ENCODE peak calls at places on chromosomes 5 and 9, in nine cellular contexts. L, V, X, Z, E, B, S, D and N are unnamed samples. For H3K4me1, the result is how much of the 10 kb centered on the place peaks cover.

GRCh38 chr9:101486693-101487442 is 46.8 kb upstream of the RNF20 start:
- DNase-seq in S (peak), E (no peak), X (peak), Z (no peak), B (peak), L (peak), D (peak), V (peak), N (no peak)

GRCh38 chr9:114075602-114076001 is 2.5 kb downstream of the AMBP start:
- DNase-seq in Z (no peak), L (no peak), E (no peak), D (no peak), X (no peak), S (no peak), B (no peak), V (no peak), N (no peak)

GRCh38 chr5:55694152-55694830 is 17.8 kb downstream of the SLC38A9 start:
- DNase-seq in S (no peak), X (no peak), B (no peak), E (no peak), V (no peak), Z (no peak), D (peak), L (peak), N (no peak)

GRCh38 chr5:604391-604831 is 7.7 kb upstream of the CEP72 start:
- DNase-seq in D (no peak), E (no peak), L (no peak), B (no peak), S (peak), V (no peak), X (no peak), Z (no peak), N (no peak)

GRCh38 chr9:7336356-7337075 is 463.1 kb downstream of the DMAC1 start:
- DNase-seq in D (no peak), X (no peak), S (no peak), V (no peak), E (no peak), L (no peak), B (no peak), Z (no peak), N (no peak)

GRCh38 chr9:121281614-121282291 is 13.8 kb downstream of the GSN start:
- DNase-seq in L (no peak), E (peak), X (no peak), B (peak), Z (peak), S (peak), V (peak), D (peak), N (no peak)

GRCh38 chr9:38318755-38319495 is 73.6 kb upstream of the ALDH1B1 start:
- DNase-seq in E (no peak), V (no peak), S (no peak), L (no peak), Z (no peak), B (peak), X (no peak), D (peak), N (no peak)

GRCh38 chr9:22216730-22217160 is 207.6 kb upstream of the CDKN2B start:
- DNase-seq in L (no peak), D (no peak), S (no peak), X (no peak), B (no peak), Z (no peak), V (no peak), E (no peak), N (no peak)

GRCh38 chr5:93307557-93307956 is 273.5 kb downstream of the NR2F1-AS1 start:
- DNase-seq in B (no peak), L (no peak), D (peak), X (no peak), V (no peak), E (no peak), Z (no peak), S (no peak), N (no peak)

GRCh38 chr5:134113572-134113907 is 941 bp upstream of the TCF7 start:
- DNase-seq in X (no peak), D (no peak), L (no peak), E (no peak), Z (no peak), V (no peak), S (no peak), B (no peak), N (no peak)

GRCh38 chr5:115069087-115069968 is 100.4 kb downstream of the TRIM36 start:
- DNase-seq in V (no peak), L (peak), X (no peak), Z (no peak), E (no peak), B (peak), D (peak), S (no peak), N (peak)

GRCh38 chr5:53726121-53726520 is 165.7 kb downstream of the NDUFS4 start:
- DNase-seq in S (no peak), D (no peak), B (no peak), E (no peak), X (no peak), V (no peak), Z (no peak), L (no peak), N (no peak)

GRCh38 chr5:146707316-146707715 is 171.2 kb downstream of the PPP2R2B start:
- DNase-seq in E (no peak), Z (no peak), L (no peak), S (no peak), B (no peak), V (no peak), D (no peak), X (no peak), N (no peak)

GRCh38 chr5:175895701-175896102 is 24.3 kb downstream of the CPLX2 start:
- DNase-seq in S (no peak), L (no peak), E (no peak), D (no peak), Z (no peak), V (no peak), B (no peak), X (no peak), N (no peak)

GRCh38 chr9:81490605-81491331 is 198.6 kb downstream of the TLE1 start:
- DNase-seq in S (no peak), L (no peak), V (no peak), Z (no peak), D (peak), E (no peak), B (no peak), X (no peak), N (no peak)

GRCh38 chr9:859251-859650 is 17.8 kb downstream of the DMRT1 start:
- DNase-seq in V (no peak), S (no peak), Z (no peak), X (no peak), E (no peak), L (no peak), B (no peak), D (no peak), N (no peak)

GRCh38 chr5:101997235-101997634 is 298.8 kb downstream of the SLCO4C1 start:
- DNase-seq in D (no peak), S (no peak), V (no peak), Z (no peak), E (no peak), X (no peak), L (no peak), B (no peak), N (no peak)

GRCh38 chr5:26205146-26205545 is 833.2 kb downstream of the CDH9 start:
- DNase-seq in Z (no peak), B (no peak), E (no peak), X (no peak), L (no peak), V (no peak), S (no peak), D (no peak), N (no peak)

GRCh38 chr5:180338001-180338707 is 15.0 kb downstream of the GFPT2 start:
- DNase-seq in S (no peak), D (no peak), L (no peak), X (no peak), E (no peak), B (no peak), Z (no peak), V (no peak), N (no peak)

GRCh38 chr5:134586866-134587524 is 45.6 kb downstream of the SAR1B start:
- DNase-seq in S (peak), X (peak), Z (peak), B (peak), L (peak), V (peak), D (peak), E (no peak), N (no peak)

GRCh38 chr9:95096807-95097206 is 220.7 kb downstream of the FANCC start:
- DNase-seq in E (no peak), S (no peak), Z (no peak), D (no peak), V (no peak), B (no peak), X (no peak), L (no peak), N (no peak)

GRCh38 chr9:86093788-86094555 is 5.4 kb downstream of the GOLM1 start:
- DNase-seq in L (peak), D (peak), X (no peak), Z (peak), E (peak), S (no peak), B (peak), V (no peak), N (no peak)

GRCh38 chr9:30967484-30967883 is 1417.0 kb upstream of the ACO1 start:
- DNase-seq in L (peak), V (no peak), E (no peak), S (no peak), B (no peak), Z (no peak), X (no peak), D (no peak), N (no peak)

GRCh38 chr9:68462004-68462775 is 78.5 kb downstream of the TMEM252 start:
- DNase-seq in D (no peak), E (no peak), X (no peak), L (peak), Z (no peak), B (no peak), S (no peak), V (no peak), N (no peak)

GRCh38 chr9:130894546-130894945 is 2.1 kb downstream of the QRFP start:
- DNase-seq in X (no peak), D (no peak), V (no peak), E (no peak), Z (no peak), B (no peak), S (no peak), L (no peak), N (no peak)

GRCh38 chr5:144335561-144335960 is 164.9 kb downstream of the KCTD16 start:
- DNase-seq in L (no peak), V (no peak), X (no peak), Z (no peak), D (no peak), E (no peak), B (no peak), S (no peak), N (no peak)

GRCh38 chr9:76486151-76486550 is 27.2 kb downstream of the GCNT1 start:
- DNase-seq in Z (no peak), X (no peak), L (no peak), S (no peak), D (no peak), B (no peak), V (no peak), E (no peak), N (no peak)

GRCh38 chr5:80248378-80248777 is 7.5 kb downstream of the SERINC5 start:
- DNase-seq in D (no peak), L (no peak), Z (no peak), X (no peak), S (no peak), V (no peak), E (no peak), B (no peak), N (no peak)
- H3K4me1 ChIP-seq in D (under half), L (half or more), Z (under half), X (under half), S (under half), V (under half), E (under half), B (half or more), N (under half)

GRCh38 chr9:6006968-6007769 is 8.3 kb downstream of the RANBP6 start:
- DNase-seq in L (peak), B (peak), E (no peak), S (peak), Z (peak), X (peak), D (peak), V (peak), N (peak)
- TF ChIP-seq POLR2AphosphoS5 in L (peak), B (peak), E (no peak), S (peak), Z (no peak), X (no peak), D (no peak), V (no peak), N (peak)

GRCh38 chr5:149798466-149798865 is 68.4 kb downstream of the PPARGC1B start:
- DNase-seq in B (no peak), D (no peak), X (no peak), L (no peak), Z (no peak), S (no peak), E (no peak), V (peak), N (no peak)

GRCh38 chr5:149796836-149797235 is 66.7 kb downstream of the PPARGC1B start:
- DNase-seq in X (no peak), E (no peak), B (no peak), D (no peak), S (no peak), L (no peak), V (no peak), Z (no peak), N (no peak)

GRCh38 chr5:149799119-149799623 is 69.1 kb downstream of the PPARGC1B start:
- DNase-seq in B (peak), Z (peak), V (no peak), L (no peak), S (peak), E (peak), X (no peak), D (peak), N (peak)

GRCh38 chr5:149796025-149796424 is 65.9 kb downstream of the PPARGC1B start:
- DNase-seq in S (no peak), E (no peak), D (no peak), V (peak), X (no peak), B (no peak), L (no peak), Z (no peak), N (no peak)

GRCh38 chr5:149797897-149798296 is 67.8 kb downstream of the PPARGC1B start:
- DNase-seq in X (no peak), D (no peak), V (no peak), Z (no peak), B (no peak), L (no peak), S (no peak), E (no peak), N (no peak)
- H3K4me1 ChIP-seq in X (under half), D (under half), V (under half), Z (under half), B (half or more), L (under half), S (half or more), E (under half), N (half or more)

GRCh38 chr9:134826336-134827246 is 54.0 kb upstream of the FCN2 start:
- DNase-seq in Z (no peak), L (no peak), S (no peak), X (no peak), V (no peak), D (no peak), B (no peak), E (no peak), N (no peak)
- TF ChIP-seq POLR2AphosphoS5 in Z (no peak), L (no peak), S (no peak), X (no peak), V (no peak), D (no peak), B (no peak), E (no peak), N (no peak)

DNA sequence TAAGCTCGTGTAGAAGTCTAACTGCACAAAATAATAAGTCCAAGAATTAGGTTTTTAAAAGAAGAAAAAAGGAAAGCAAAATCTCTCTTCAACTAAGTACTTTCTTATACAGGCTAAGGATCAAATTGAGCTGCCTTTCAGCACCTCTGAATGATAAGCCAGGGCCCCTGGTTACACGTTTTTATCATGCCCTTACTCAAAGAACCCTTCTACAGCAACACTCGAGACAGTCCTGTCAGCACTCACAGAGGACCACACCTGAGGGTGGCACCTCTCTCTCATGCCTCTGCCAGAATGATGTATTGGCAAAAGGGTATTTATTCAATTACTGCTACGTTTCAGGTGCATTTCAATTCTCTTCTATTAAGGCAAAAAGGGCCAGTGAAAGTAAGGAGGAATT is 150.5 kb downstream of the BNC2 start:
- DNase-seq in E (no peak), B (no peak), L (no peak), Z (no peak), V (no peak), S (no peak), X (no peak), D (no peak), N (no peak)
- H3K4me1 ChIP-seq in E (under half), B (under half), L (half or more), Z (under half), V (under half), S (under half), X (under half), D (under half), N (half or more)

DNA sequence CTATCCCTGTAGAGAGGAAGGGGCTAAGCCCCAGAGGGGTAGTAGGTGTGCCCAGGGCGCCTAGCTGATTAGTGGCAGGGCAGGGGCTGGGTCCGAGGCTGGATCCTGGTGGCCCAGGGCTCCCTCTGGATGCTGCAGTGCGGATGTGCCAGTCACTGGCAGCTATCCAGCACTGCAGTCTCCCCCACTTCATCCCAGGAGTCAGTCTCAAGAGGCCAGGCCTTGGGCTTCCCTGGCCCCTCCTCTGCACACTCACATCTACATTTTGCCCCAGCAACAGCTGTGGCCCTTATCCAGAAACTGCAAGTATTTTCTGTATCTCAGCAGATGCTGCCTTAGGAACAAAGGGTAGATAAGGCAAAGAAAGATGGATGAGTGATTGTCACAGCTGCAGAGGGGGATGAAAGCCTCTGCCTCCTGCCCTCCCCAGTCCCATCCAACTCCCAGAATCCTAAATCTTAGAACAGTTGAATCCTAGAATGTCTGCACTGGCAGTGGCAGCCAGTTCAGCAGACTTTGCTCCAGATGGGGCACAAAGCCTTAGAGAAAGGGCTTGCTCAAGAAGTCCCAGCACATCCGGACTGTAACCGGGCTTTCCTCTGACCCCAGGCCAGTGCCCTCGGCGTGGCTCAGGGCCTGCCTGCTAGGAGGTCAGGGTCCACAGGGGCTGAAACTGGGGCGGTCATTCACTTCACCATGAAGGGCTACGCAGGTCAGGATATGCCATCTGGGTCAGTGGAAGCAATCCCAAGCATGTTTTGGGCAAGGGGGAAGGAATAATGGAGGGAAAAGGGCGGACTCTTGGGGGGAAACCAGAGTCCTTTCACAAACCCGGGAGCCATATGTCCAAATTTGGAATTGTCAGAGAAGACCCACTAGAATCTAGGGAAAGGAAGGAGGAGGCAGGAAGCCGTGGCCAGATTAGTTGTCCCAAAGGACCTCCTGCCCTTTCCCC is 1.5 kb downstream of the ANXA6 start:
- DNase-seq in D (peak), X (no peak), L (no peak), V (no peak), B (peak), S (peak), E (no peak), Z (no peak), N (no peak)
- TF ChIP-seq POLR2AphosphoS5 in D (no peak), X (no peak), L (no peak), V (no peak), B (no peak), S (no peak), E (no peak), Z (no peak), N (no peak)

GRCh38 chr9:111900081-111900805 is 3.6 kb downstream of the UGCG start:
- DNase-seq in B (no peak), V (no peak), S (no peak), Z (no peak), E (no peak), L (no peak), D (no peak), X (no peak), N (no peak)

GRCh38 chr9:111903996-111904395 is 7.4 kb downstream of the UGCG start:
- DNase-seq in X (no peak), D (no peak), E (no peak), S (no peak), B (no peak), V (no peak), Z (no peak), L (no peak), N (no peak)

GRCh38 chr9:111898331-111899096 is 1.9 kb downstream of the UGCG start:
- DNase-seq in X (no peak), V (no peak), B (no peak), Z (no peak), L (no peak), E (no peak), D (peak), S (no peak), N (no peak)

GRCh38 chr9:111902396-111903147 is 6.0 kb downstream of the UGCG start:
- DNase-seq in X (no peak), D (peak), S (no peak), Z (no peak), B (no peak), E (no peak), L (no peak), V (no peak), N (no peak)

GRCh38 chr9:111900934-111901612 is 4.5 kb downstream of the UGCG start:
- DNase-seq in S (no peak), E (no peak), B (no peak), V (no peak), Z (no peak), D (no peak), L (no peak), X (no peak), N (no peak)
- H3K4me1 ChIP-seq in S (half or more), E (under half), B (half or more), V (under half), Z (under half), D (under half), L (under half), X (under half), N (half or more)

GRCh38 chr5:110512266-110512665 is 214.2 kb downstream of the TMEM232 start:
- DNase-seq in D (no peak), B (no peak), Z (no peak), X (no peak), L (no peak), E (no peak), S (no peak), V (no peak), N (no peak)

GRCh38 chr5:110517396-110517795 is 209.1 kb downstream of the TMEM232 start:
- DNase-seq in D (no peak), S (no peak), X (no peak), B (no peak), Z (no peak), L (peak), E (no peak), V (no peak), N (no peak)

GRCh38 chr5:110510146-110510545 is 216.3 kb downstream of the TMEM232 start:
- DNase-seq in D (no peak), Z (no peak), S (no peak), L (peak), X (no peak), V (no peak), B (no peak), E (no peak), N (no peak)

GRCh38 chr5:110514030-110514429 is 212.4 kb downstream of the TMEM232 start:
- DNase-seq in L (no peak), D (no peak), V (no peak), Z (no peak), X (no peak), S (no peak), E (no peak), B (no peak), N (no peak)
- TF ChIP-seq POLR2AphosphoS5 in L (no peak), D (no peak), V (no peak), Z (no peak), X (no peak), S (no peak), E (no peak), B (no peak), N (no peak)

DNA sequence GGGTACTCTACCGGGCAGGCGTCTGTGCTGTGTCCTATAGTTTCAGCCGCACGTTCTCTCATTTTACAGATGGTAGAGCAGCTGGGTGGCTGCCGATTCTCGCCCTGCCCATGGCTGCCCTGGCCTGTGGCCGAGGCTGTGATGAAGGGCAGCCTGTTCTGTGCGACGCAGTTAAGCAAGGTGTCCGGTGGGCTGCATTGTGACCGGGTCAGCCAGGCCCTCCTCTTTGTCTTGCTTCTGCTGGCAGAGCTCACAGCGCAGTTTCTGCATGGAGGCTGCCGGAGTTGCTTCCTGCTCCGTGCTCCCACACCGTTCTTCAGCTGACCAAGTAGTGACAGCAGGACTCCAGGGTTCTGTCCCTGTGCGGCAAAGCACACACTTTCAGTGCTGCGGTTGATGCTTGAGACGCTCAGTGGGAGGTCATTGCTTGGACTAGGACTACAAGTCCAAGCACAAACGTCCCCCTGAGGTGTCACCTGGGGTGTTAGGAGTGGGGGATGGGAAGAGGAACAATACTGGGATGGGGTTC is 58.0 kb downstream of the GADD45G start:
- DNase-seq in D (no peak), V (no peak), Z (no peak), X (no peak), E (no peak), B (no peak), S (peak), L (no peak), N (no peak)
- H3K4me1 ChIP-seq in D (under half), V (under half), Z (under half), X (under half), E (under half), B (half or more), S (under half), L (under half), N (under half)